ENCODE peak calls at places on chromosomes 4 and X, in six cellular contexts. One of them, this sample, is unnamed.

GRCh38 chr4:188246488-188246887 is 107.2 kb downstream of the TRIML1 start:
- DNase-seq in fibroblast of pulmonary artery: no peak
- DNase-seq in NCI-H774: no peak
- DNase-seq in small intestine: no peak
- DNase-seq in HT-29: no peak
- DNase-seq in stimulated activated CD4-positive, alpha-beta T cell treated with anti-CD3 and anti-CD28 coated beads, Interleukin-12 subunit alpha, Interleukin-12 subunit beta, amount 100 ng/mL, for 48 hours: no peak
- DNase-seq in this sample: peak

GRCh38 chrX:108437789-108438623 is at the start of gene COL4A6:
- DNase-seq in fibroblast of pulmonary artery: no peak
- DNase-seq in NCI-H774: no peak
- DNase-seq in small intestine: no peak
- DNase-seq in HT-29: no peak
- DNase-seq in stimulated activated CD4-positive, alpha-beta T cell treated with anti-CD3 and anti-CD28 coated beads, Interleukin-12 subunit alpha, Interleukin-12 subunit beta, amount 100 ng/mL, for 48 hours: no peak
- DNase-seq in this sample: peak

GRCh38 chrX:150371877-150372276 is 8.8 kb downstream of the MAMLD1 start:
- DNase-seq in fibroblast of pulmonary artery: no peak
- DNase-seq in NCI-H774: no peak
- DNase-seq in small intestine: no peak
- DNase-seq in HT-29: no peak
- DNase-seq in stimulated activated CD4-positive, alpha-beta T cell treated with anti-CD3 and anti-CD28 coated beads, Interleukin-12 subunit alpha, Interleukin-12 subunit beta, amount 100 ng/mL, for 48 hours: no peak
- DNase-seq in this sample: no peak

GRCh38 chr4:3288571-3289094 is 4.2 kb upstream of the RGS12 start:
- DNase-seq in fibroblast of pulmonary artery: no peak
- DNase-seq in NCI-H774: no peak
- DNase-seq in small intestine: no peak
- DNase-seq in HT-29: no peak
- DNase-seq in stimulated activated CD4-positive, alpha-beta T cell treated with anti-CD3 and anti-CD28 coated beads, Interleukin-12 subunit alpha, Interleukin-12 subunit beta, amount 100 ng/mL, for 48 hours: no peak
- DNase-seq in this sample: no peak

GRCh38 chrX:49664824-49665223 is 31.0 kb downstream of the PAGE1 start:
- DNase-seq in fibroblast of pulmonary artery: no peak
- DNase-seq in NCI-H774: no peak
- DNase-seq in small intestine: no peak
- DNase-seq in HT-29: no peak
- DNase-seq in stimulated activated CD4-positive, alpha-beta T cell treated with anti-CD3 and anti-CD28 coated beads, Interleukin-12 subunit alpha, Interleukin-12 subunit beta, amount 100 ng/mL, for 48 hours: no peak
- DNase-seq in this sample: no peak

GRCh38 chr4:112099701-112100289 is 45.5 kb upstream of the FAM241A start:
- DNase-seq in fibroblast of pulmonary artery: peak
- DNase-seq in NCI-H774: peak
- DNase-seq in small intestine: peak
- DNase-seq in HT-29: peak
- DNase-seq in stimulated activated CD4-positive, alpha-beta T cell treated with anti-CD3 and anti-CD28 coated beads, Interleukin-12 subunit alpha, Interleukin-12 subunit beta, amount 100 ng/mL, for 48 hours: no peak
- DNase-seq in this sample: peak

GRCh38 chrX:121356139-121356849 is 308.9 kb downstream of the GLUD2 start:
- DNase-seq in fibroblast of pulmonary artery: no peak
- DNase-seq in NCI-H774: peak
- DNase-seq in small intestine: no peak
- DNase-seq in HT-29: no peak
- DNase-seq in stimulated activated CD4-positive, alpha-beta T cell treated with anti-CD3 and anti-CD28 coated beads, Interleukin-12 subunit alpha, Interleukin-12 subunit beta, amount 100 ng/mL, for 48 hours: no peak
- DNase-seq in this sample: no peak

GRCh38 chr4:93203708-93204107 is 624.8 kb upstream of the ATOH1 start:
- DNase-seq in fibroblast of pulmonary artery: peak
- DNase-seq in NCI-H774: no peak
- DNase-seq in small intestine: no peak
- DNase-seq in HT-29: peak
- DNase-seq in stimulated activated CD4-positive, alpha-beta T cell treated with anti-CD3 and anti-CD28 coated beads, Interleukin-12 subunit alpha, Interleukin-12 subunit beta, amount 100 ng/mL, for 48 hours: no peak
- DNase-seq in this sample: peak

GRCh38 chr4:163493643-163494359 is 689 bp upstream of the TMA16 start:
- DNase-seq in fibroblast of pulmonary artery: no peak
- DNase-seq in NCI-H774: no peak
- DNase-seq in small intestine: no peak
- DNase-seq in HT-29: no peak
- DNase-seq in stimulated activated CD4-positive, alpha-beta T cell treated with anti-CD3 and anti-CD28 coated beads, Interleukin-12 subunit alpha, Interleukin-12 subunit beta, amount 100 ng/mL, for 48 hours: no peak
- DNase-seq in this sample: peak

GRCh38 chr4:107036602-107037151 is 564 bp upstream of the DKK2 start:
- DNase-seq in fibroblast of pulmonary artery: no peak
- DNase-seq in NCI-H774: no peak
- DNase-seq in small intestine: no peak
- DNase-seq in HT-29: no peak
- DNase-seq in stimulated activated CD4-positive, alpha-beta T cell treated with anti-CD3 and anti-CD28 coated beads, Interleukin-12 subunit alpha, Interleukin-12 subunit beta, amount 100 ng/mL, for 48 hours: no peak
- DNase-seq in this sample: peak

GRCh38 chr4:6180841-6181631 is 19.3 kb downstream of the JAKMIP1 start:
- DNase-seq in fibroblast of pulmonary artery: no peak
- DNase-seq in NCI-H774: no peak
- DNase-seq in small intestine: no peak
- DNase-seq in HT-29: no peak
- DNase-seq in stimulated activated CD4-positive, alpha-beta T cell treated with anti-CD3 and anti-CD28 coated beads, Interleukin-12 subunit alpha, Interleukin-12 subunit beta, amount 100 ng/mL, for 48 hours: peak
- DNase-seq in this sample: no peak

GRCh38 chrX:80578518-80579105 is 158.4 kb downstream of the TENT5D start:
- DNase-seq in fibroblast of pulmonary artery: peak
- DNase-seq in NCI-H774: peak
- DNase-seq in small intestine: peak
- DNase-seq in HT-29: peak
- DNase-seq in stimulated activated CD4-positive, alpha-beta T cell treated with anti-CD3 and anti-CD28 coated beads, Interleukin-12 subunit alpha, Interleukin-12 subunit beta, amount 100 ng/mL, for 48 hours: peak
- DNase-seq in this sample: peak

GRCh38 chr4:154184238-154184637 is 307.4 kb downstream of the DCHS2 start:
- DNase-seq in fibroblast of pulmonary artery: no peak
- DNase-seq in NCI-H774: no peak
- DNase-seq in small intestine: no peak
- DNase-seq in HT-29: no peak
- DNase-seq in stimulated activated CD4-positive, alpha-beta T cell treated with anti-CD3 and anti-CD28 coated beads, Interleukin-12 subunit alpha, Interleukin-12 subunit beta, amount 100 ng/mL, for 48 hours: no peak
- DNase-seq in this sample: no peak

GRCh38 chr4:58732973-58733372 is 1622.8 kb upstream of the IGFBP7 start:
- DNase-seq in fibroblast of pulmonary artery: no peak
- DNase-seq in NCI-H774: no peak
- DNase-seq in small intestine: peak
- DNase-seq in HT-29: peak
- DNase-seq in stimulated activated CD4-positive, alpha-beta T cell treated with anti-CD3 and anti-CD28 coated beads, Interleukin-12 subunit alpha, Interleukin-12 subunit beta, amount 100 ng/mL, for 48 hours: no peak
- DNase-seq in this sample: peak

GRCh38 chrX:43745938-43746721 is 90.0 kb downstream of the MAOA start:
- DNase-seq in fibroblast of pulmonary artery: no peak
- DNase-seq in NCI-H774: no peak
- DNase-seq in small intestine: peak
- DNase-seq in HT-29: no peak
- DNase-seq in stimulated activated CD4-positive, alpha-beta T cell treated with anti-CD3 and anti-CD28 coated beads, Interleukin-12 subunit alpha, Interleukin-12 subunit beta, amount 100 ng/mL, for 48 hours: no peak
- DNase-seq in this sample: no peak

GRCh38 chr4:47533689-47534347 is 48.7 kb downstream of the ATP10D start:
- DNase-seq in fibroblast of pulmonary artery: no peak
- DNase-seq in NCI-H774: no peak
- DNase-seq in small intestine: no peak
- DNase-seq in HT-29: no peak
- DNase-seq in stimulated activated CD4-positive, alpha-beta T cell treated with anti-CD3 and anti-CD28 coated beads, Interleukin-12 subunit alpha, Interleukin-12 subunit beta, amount 100 ng/mL, for 48 hours: no peak
- DNase-seq in this sample: no peak

GRCh38 chr4:168848112-168848511 is 161.9 kb downstream of the CBR4 start:
- DNase-seq in fibroblast of pulmonary artery: peak
- DNase-seq in NCI-H774: no peak
- DNase-seq in small intestine: peak
- DNase-seq in HT-29: no peak
- DNase-seq in stimulated activated CD4-positive, alpha-beta T cell treated with anti-CD3 and anti-CD28 coated beads, Interleukin-12 subunit alpha, Interleukin-12 subunit beta, amount 100 ng/mL, for 48 hours: no peak
- DNase-seq in this sample: no peak

GRCh38 chrX:143536176-143536575 is 18.9 kb upstream of the SPANXN3 start:
- DNase-seq in fibroblast of pulmonary artery: no peak
- DNase-seq in NCI-H774: no peak
- DNase-seq in small intestine: peak
- DNase-seq in HT-29: no peak
- DNase-seq in stimulated activated CD4-positive, alpha-beta T cell treated with anti-CD3 and anti-CD28 coated beads, Interleukin-12 subunit alpha, Interleukin-12 subunit beta, amount 100 ng/mL, for 48 hours: no peak
- DNase-seq in this sample: peak

GRCh38 chrX:9197231-9197630 is 163.3 kb upstream of the FAM9B start:
- DNase-seq in fibroblast of pulmonary artery: peak
- DNase-seq in NCI-H774: no peak
- DNase-seq in small intestine: no peak
- DNase-seq in HT-29: no peak
- DNase-seq in stimulated activated CD4-positive, alpha-beta T cell treated with anti-CD3 and anti-CD28 coated beads, Interleukin-12 subunit alpha, Interleukin-12 subunit beta, amount 100 ng/mL, for 48 hours: no peak
- DNase-seq in this sample: no peak

GRCh38 chr4:42143996-42144395 is 8.5 kb downstream of the BEND4 start:
- DNase-seq in fibroblast of pulmonary artery: no peak
- DNase-seq in NCI-H774: no peak
- DNase-seq in small intestine: no peak
- DNase-seq in HT-29: no peak
- DNase-seq in stimulated activated CD4-positive, alpha-beta T cell treated with anti-CD3 and anti-CD28 coated beads, Interleukin-12 subunit alpha, Interleukin-12 subunit beta, amount 100 ng/mL, for 48 hours: no peak
- DNase-seq in this sample: no peak

GRCh38 chr4:126123933-126124332 is 809.2 kb downstream of the FAT4 start:
- DNase-seq in fibroblast of pulmonary artery: peak
- DNase-seq in NCI-H774: no peak
- DNase-seq in small intestine: no peak
- DNase-seq in HT-29: no peak
- DNase-seq in stimulated activated CD4-positive, alpha-beta T cell treated with anti-CD3 and anti-CD28 coated beads, Interleukin-12 subunit alpha, Interleukin-12 subunit beta, amount 100 ng/mL, for 48 hours: no peak
- DNase-seq in this sample: no peak

GRCh38 chrX:55056820-55057690 is 17.8 kb upstream of the PAGE2B start:
- DNase-seq in fibroblast of pulmonary artery: peak
- DNase-seq in NCI-H774: peak
- DNase-seq in small intestine: peak
- DNase-seq in HT-29: no peak
- DNase-seq in stimulated activated CD4-positive, alpha-beta T cell treated with anti-CD3 and anti-CD28 coated beads, Interleukin-12 subunit alpha, Interleukin-12 subunit beta, amount 100 ng/mL, for 48 hours: no peak
- DNase-seq in this sample: peak

GRCh38 chr4:22884157-22884556 is 191.4 kb downstream of the GBA3 start:
- DNase-seq in fibroblast of pulmonary artery: no peak
- DNase-seq in NCI-H774: no peak
- DNase-seq in small intestine: no peak
- DNase-seq in HT-29: no peak
- DNase-seq in stimulated activated CD4-positive, alpha-beta T cell treated with anti-CD3 and anti-CD28 coated beads, Interleukin-12 subunit alpha, Interleukin-12 subunit beta, amount 100 ng/mL, for 48 hours: no peak
- DNase-seq in this sample: no peak

GRCh38 chr4:108834787-108835384 is 72.0 kb upstream of the ETNPPL start:
- DNase-seq in fibroblast of pulmonary artery: peak
- DNase-seq in NCI-H774: no peak
- DNase-seq in small intestine: peak
- DNase-seq in HT-29: peak
- DNase-seq in stimulated activated CD4-positive, alpha-beta T cell treated with anti-CD3 and anti-CD28 coated beads, Interleukin-12 subunit alpha, Interleukin-12 subunit beta, amount 100 ng/mL, for 48 hours: no peak
- DNase-seq in this sample: peak

GRCh38 chrX:42934020-42934701 is 156.2 kb upstream of the PPP1R2C start:
- DNase-seq in fibroblast of pulmonary artery: no peak
- DNase-seq in NCI-H774: no peak
- DNase-seq in small intestine: peak
- DNase-seq in HT-29: no peak
- DNase-seq in stimulated activated CD4-positive, alpha-beta T cell treated with anti-CD3 and anti-CD28 coated beads, Interleukin-12 subunit alpha, Interleukin-12 subunit beta, amount 100 ng/mL, for 48 hours: no peak
- DNase-seq in this sample: no peak

GRCh38 chr4:97517948-97518347 is 625.3 kb downstream of the STPG2 start:
- DNase-seq in fibroblast of pulmonary artery: no peak
- DNase-seq in NCI-H774: no peak
- DNase-seq in small intestine: no peak
- DNase-seq in HT-29: no peak
- DNase-seq in stimulated activated CD4-positive, alpha-beta T cell treated with anti-CD3 and anti-CD28 coated beads, Interleukin-12 subunit alpha, Interleukin-12 subunit beta, amount 100 ng/mL, for 48 hours: no peak
- DNase-seq in this sample: no peak

GRCh38 chr4:55879224-55879623 is 25.8 kb downstream of the EXOC1 start:
- DNase-seq in fibroblast of pulmonary artery: no peak
- DNase-seq in NCI-H774: no peak
- DNase-seq in small intestine: no peak
- DNase-seq in HT-29: no peak
- DNase-seq in stimulated activated CD4-positive, alpha-beta T cell treated with anti-CD3 and anti-CD28 coated beads, Interleukin-12 subunit alpha, Interleukin-12 subunit beta, amount 100 ng/mL, for 48 hours: no peak
- DNase-seq in this sample: no peak

GRCh38 chr4:61246003-61246402 is 45.9 kb downstream of the ADGRL3 start:
- DNase-seq in fibroblast of pulmonary artery: peak
- DNase-seq in NCI-H774: no peak
- DNase-seq in small intestine: no peak
- DNase-seq in HT-29: no peak
- DNase-seq in stimulated activated CD4-positive, alpha-beta T cell treated with anti-CD3 and anti-CD28 coated beads, Interleukin-12 subunit alpha, Interleukin-12 subunit beta, amount 100 ng/mL, for 48 hours: no peak
- DNase-seq in this sample: no peak

GRCh38 chr4:162891788-162892707 is 274.6 kb downstream of the NAF1 start:
- DNase-seq in fibroblast of pulmonary artery: no peak
- DNase-seq in NCI-H774: no peak
- DNase-seq in small intestine: no peak
- DNase-seq in HT-29: no peak
- DNase-seq in stimulated activated CD4-positive, alpha-beta T cell treated with anti-CD3 and anti-CD28 coated beads, Interleukin-12 subunit alpha, Interleukin-12 subunit beta, amount 100 ng/mL, for 48 hours: no peak
- DNase-seq in this sample: no peak

GRCh38 chr4:95410387-95411005 is 138.3 kb downstream of the UNC5C start:
- DNase-seq in fibroblast of pulmonary artery: no peak
- DNase-seq in NCI-H774: no peak
- DNase-seq in small intestine: no peak
- DNase-seq in HT-29: no peak
- DNase-seq in stimulated activated CD4-positive, alpha-beta T cell treated with anti-CD3 and anti-CD28 coated beads, Interleukin-12 subunit alpha, Interleukin-12 subunit beta, amount 100 ng/mL, for 48 hours: no peak
- DNase-seq in this sample: no peak

GRCh38 chr4:163611172-163611571 is 116.7 kb downstream of the TMA16 start:
- DNase-seq in fibroblast of pulmonary artery: no peak
- DNase-seq in NCI-H774: no peak
- DNase-seq in small intestine: no peak
- DNase-seq in HT-29: no peak
- DNase-seq in stimulated activated CD4-positive, alpha-beta T cell treated with anti-CD3 and anti-CD28 coated beads, Interleukin-12 subunit alpha, Interleukin-12 subunit beta, amount 100 ng/mL, for 48 hours: no peak
- DNase-seq in this sample: no peak

GRCh38 chr4:159725571-159725970 is 622.7 kb downstream of the RAPGEF2 start:
- DNase-seq in fibroblast of pulmonary artery: no peak
- DNase-seq in NCI-H774: no peak
- DNase-seq in small intestine: no peak
- DNase-seq in HT-29: no peak
- DNase-seq in stimulated activated CD4-positive, alpha-beta T cell treated with anti-CD3 and anti-CD28 coated beads, Interleukin-12 subunit alpha, Interleukin-12 subunit beta, amount 100 ng/mL, for 48 hours: no peak
- DNase-seq in this sample: peak

GRCh38 chr4:4859799-4860380 is 425 bp downstream of the MSX1 start:
- DNase-seq in fibroblast of pulmonary artery: no peak
- DNase-seq in NCI-H774: no peak
- DNase-seq in small intestine: no peak
- DNase-seq in HT-29: no peak
- DNase-seq in stimulated activated CD4-positive, alpha-beta T cell treated with anti-CD3 and anti-CD28 coated beads, Interleukin-12 subunit alpha, Interleukin-12 subunit beta, amount 100 ng/mL, for 48 hours: no peak
- DNase-seq in this sample: no peak

GRCh38 chrX:23773601-23774175 is 9.3 kb upstream of the SAT1 start:
- DNase-seq in fibroblast of pulmonary artery: no peak
- DNase-seq in NCI-H774: no peak
- DNase-seq in small intestine: peak
- DNase-seq in HT-29: no peak
- DNase-seq in stimulated activated CD4-positive, alpha-beta T cell treated with anti-CD3 and anti-CD28 coated beads, Interleukin-12 subunit alpha, Interleukin-12 subunit beta, amount 100 ng/mL, for 48 hours: no peak
- DNase-seq in this sample: peak

GRCh38 chrX:103608305-103608963 is 671 bp downstream of the TCEAL3 start:
- DNase-seq in fibroblast of pulmonary artery: no peak
- DNase-seq in NCI-H774: no peak
- DNase-seq in small intestine: no peak
- DNase-seq in HT-29: no peak
- DNase-seq in stimulated activated CD4-positive, alpha-beta T cell treated with anti-CD3 and anti-CD28 coated beads, Interleukin-12 subunit alpha, Interleukin-12 subunit beta, amount 100 ng/mL, for 48 hours: no peak
- DNase-seq in this sample: peak